ENCODE peak calls at places on chromosome 1, in four cellular contexts. F, Z, S and N are unnamed samples.

GRCh38 chr1:53541761-53542550 is 82.8 kb downstream of the DMRTB1 start:
- DNase-seq in F (no peak), Z (no peak), S (peak), N (peak)

GRCh38 chr1:246280551-246280950 is 226.5 kb downstream of the SMYD3 start:
- DNase-seq in F (peak), Z (no peak), S (no peak), N (no peak)

GRCh38 chr1:32798679-32799416 is 18.3 kb downstream of the YARS1 start:
- DNase-seq in F (no peak), Z (no peak), S (no peak), N (no peak)

GRCh38 chr1:3359346-3360157 is 94.9 kb upstream of the ARHGEF16 start:
- DNase-seq in F (peak), Z (no peak), S (no peak), N (no peak)

GRCh38 chr1:181479137-181479745 is 4.1 kb upstream of the CACNA1E start:
- DNase-seq in F (peak), Z (peak), S (peak), N (peak)

GRCh38 chr1:182910143-182910542 is 42.8 kb downstream of the SHCBP1L start:
- DNase-seq in F (no peak), Z (no peak), S (no peak), N (no peak)

GRCh38 chr1:116446686-116447085 is 73.6 kb downstream of the ATP1A1 start:
- DNase-seq in F (no peak), Z (no peak), S (no peak), N (no peak)

GRCh38 chr1:58204284-58204683 is 342.2 kb downstream of the OMA1 start:
- DNase-seq in F (no peak), Z (no peak), S (no peak), N (no peak)

GRCh38 chr1:161988413-161988812 is 35.3 kb downstream of the OLFML2B start:
- DNase-seq in F (no peak), Z (no peak), S (no peak), N (no peak)

GRCh38 chr1:1090424-1091343 is 16.6 kb upstream of the RNF223 start:
- DNase-seq in F (no peak), Z (no peak), S (no peak), N (peak)

GRCh38 chr1:21447311-21447710 is 7.4 kb downstream of the NBPF3 start:
- DNase-seq in F (no peak), Z (no peak), S (no peak), N (no peak)

GRCh38 chr1:208160259-208160819 is 83.8 kb downstream of the PLXNA2 start:
- DNase-seq in F (no peak), Z (no peak), S (no peak), N (no peak)

GRCh38 chr1:59355361-59355760 is 58.5 kb downstream of the FGGY start:
- DNase-seq in F (no peak), Z (no peak), S (no peak), N (no peak)

GRCh38 chr1:6507461-6507911 is 16.0 kb upstream of the PLEKHG5 start:
- DNase-seq in F (no peak), Z (no peak), S (no peak), N (no peak)

GRCh38 chr1:221989741-221990140 is 247.9 kb upstream of the DUSP10 start:
- DNase-seq in F (no peak), Z (no peak), S (no peak), N (no peak)

GRCh38 chr1:50060279-50060678 is 36.5 kb upstream of the AGBL4 start:
- DNase-seq in F (no peak), Z (no peak), S (no peak), N (no peak)

GRCh38 chr1:193019442-193020026 is 39.6 kb downstream of the UCHL5 start:
- DNase-seq in F (peak), Z (peak), S (peak), N (no peak)

GRCh38 chr1:193417420-193417819 is 231.0 kb upstream of the B3GALT2 start:
- DNase-seq in F (no peak), Z (no peak), S (no peak), N (no peak)

GRCh38 chr1:40944326-40944725 is 35.2 kb upstream of the CTPS1 start:
- DNase-seq in F (peak), Z (no peak), S (no peak), N (no peak)

GRCh38 chr1:57450981-57451380 is 27.1 kb upstream of the DAB1 start:
- DNase-seq in F (no peak), Z (no peak), S (no peak), N (no peak)

GRCh38 chr1:116821763-116822162 is 67.5 kb downstream of the CD2 start:
- DNase-seq in F (no peak), Z (no peak), S (no peak), N (no peak)

GRCh38 chr1:211625040-211625439 is 46.1 kb upstream of the SLC30A1 start:
- DNase-seq in F (peak), Z (no peak), S (no peak), N (peak)

GRCh38 chr1:162943627-162944026 is 82.7 kb upstream of the CCDC190 start:
- DNase-seq in F (no peak), Z (no peak), S (no peak), N (no peak)

GRCh38 chr1:99455760-99456159 is 190.2 kb upstream of the PALMD start:
- DNase-seq in F (no peak), Z (no peak), S (no peak), N (no peak)

DNA sequence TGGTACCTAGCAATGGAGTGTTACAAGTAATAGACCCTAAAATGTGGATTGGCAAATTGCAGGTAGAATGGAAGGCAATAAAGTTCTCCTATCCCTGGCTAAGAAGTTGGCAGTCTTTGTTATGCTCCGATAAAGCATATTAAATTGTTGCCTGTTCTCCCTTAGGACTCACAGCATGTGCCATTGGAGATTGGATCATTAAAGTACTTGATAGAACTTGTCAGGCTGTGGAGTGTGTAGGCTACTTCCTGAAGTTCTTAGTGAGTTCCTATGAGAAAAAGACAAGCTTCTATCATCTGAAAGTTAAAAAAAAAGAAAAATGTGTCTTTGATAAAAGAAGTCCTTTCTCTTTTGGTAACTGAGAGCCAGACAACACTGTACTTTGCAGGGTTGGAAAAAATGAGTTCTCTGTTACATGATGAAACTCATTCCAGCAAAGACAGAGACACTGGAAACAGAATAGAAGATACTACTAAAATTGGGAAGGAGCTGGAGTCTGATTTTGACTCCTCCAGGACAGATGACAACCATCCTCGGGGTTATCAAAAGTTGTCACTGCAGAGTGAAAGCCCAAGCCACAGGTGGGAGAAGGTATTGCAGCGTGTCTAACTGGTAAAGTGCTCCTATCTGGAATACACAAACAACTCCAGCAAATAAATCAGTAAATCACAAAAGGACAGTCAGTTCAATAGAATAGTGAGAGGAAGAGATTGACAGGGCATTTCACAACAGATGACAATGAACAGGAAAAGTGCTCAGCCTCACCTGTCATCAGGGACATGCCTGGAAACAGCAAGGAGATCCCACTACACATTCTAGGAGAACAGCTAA is 87.5 kb upstream of the WDR26 start:
- DNase-seq in F (no peak), Z (no peak), S (no peak), N (no peak)
- TF ChIP-seq CTCF in F (no peak), Z (no peak), S (no peak), N (no peak)

GRCh38 chr1:13759072-13759471 is 59.1 kb downstream of the PRDM2 start:
- DNase-seq in F (peak), Z (no peak), S (no peak), N (no peak)
- TF ChIP-seq CTCF in F (no peak), Z (no peak), S (no peak), N (peak)

GRCh38 chr1:75130312-75130677 is 3.9 kb upstream of the LHX8 start:
- DNase-seq in F (no peak), Z (no peak), S (no peak), N (no peak)

GRCh38 chr1:75131593-75132420 is 2.4 kb upstream of the LHX8 start:
- DNase-seq in F (no peak), Z (no peak), S (no peak), N (no peak)

GRCh38 chr1:75132421-75133381 is 1.5 kb upstream of the LHX8 start:
- DNase-seq in F (no peak), Z (no peak), S (no peak), N (no peak)

GRCh38 chr1:75129660-75130311 is 4.4 kb upstream of the LHX8 start:
- DNase-seq in F (no peak), Z (no peak), S (peak), N (no peak)

GRCh38 chr1:75130865-75131592 is 3.2 kb upstream of the LHX8 start:
- DNase-seq in F (no peak), Z (no peak), S (no peak), N (no peak)
- TF ChIP-seq CTCF in F (no peak), Z (no peak), S (no peak), N (no peak)

DNA sequence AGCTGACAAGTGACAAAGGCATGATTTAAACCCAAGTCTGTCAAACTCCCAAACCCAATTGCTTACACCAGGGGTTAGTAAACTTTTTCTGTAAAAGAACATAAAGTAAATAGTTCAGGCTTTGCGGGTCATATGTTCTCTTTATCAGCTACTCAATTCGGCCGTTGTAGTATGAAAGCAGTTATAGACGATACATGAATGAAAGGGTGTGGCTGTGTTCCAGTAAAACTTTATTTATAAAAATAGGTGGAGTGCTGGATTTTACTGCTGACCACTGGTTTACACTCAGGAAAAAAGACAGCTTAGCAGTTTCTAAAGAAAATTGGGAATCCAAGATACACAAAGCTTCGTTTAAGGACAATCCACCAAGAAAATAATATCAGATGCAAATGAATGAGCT is 124.3 kb upstream of the BCL9 start:
- DNase-seq in F (no peak), Z (no peak), S (no peak), N (no peak)
- TF ChIP-seq CTCF in F (no peak), Z (no peak), S (no peak), N (no peak)

GRCh38 chr1:113072757-113073456 is at the start of gene LRIG2:
- DNase-seq in F (peak), Z (peak), S (peak), N (peak)
- TF ChIP-seq CTCF in F (peak), Z (peak), S (peak), N (peak)

GRCh38 chr1:145889722-145890121 is 4.1 kb upstream of the ANKRD35 start:
- DNase-seq in F (no peak), Z (no peak), S (no peak), N (no peak)
- TF ChIP-seq CTCF in F (no peak), Z (no peak), S (no peak), N (no peak)

DNA sequence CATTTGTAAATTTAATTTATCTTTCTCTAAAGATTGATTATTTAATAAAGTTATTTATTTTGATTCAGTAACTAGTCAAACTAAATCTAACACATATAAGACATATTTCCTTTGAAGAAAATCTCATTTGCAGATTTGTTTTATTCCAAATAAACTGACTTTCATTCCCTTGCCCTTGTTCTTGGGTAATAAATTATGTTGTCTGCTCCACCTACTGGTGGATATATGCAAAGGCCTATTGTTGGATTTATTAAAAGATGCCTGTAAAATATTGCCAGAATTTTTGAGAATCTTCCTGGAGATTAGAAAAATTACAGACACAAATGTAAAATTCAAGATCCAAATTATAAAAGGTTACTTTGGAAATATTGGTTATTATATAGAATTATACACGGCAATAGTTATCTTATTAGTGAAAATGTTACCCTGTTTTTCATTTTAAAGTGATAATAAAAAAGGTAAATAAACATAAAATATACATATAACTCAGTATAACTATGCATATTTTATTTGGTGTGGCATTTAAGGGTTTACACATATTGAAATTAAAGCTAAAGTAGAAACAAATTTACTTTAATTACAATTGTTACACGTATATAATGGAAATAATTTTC is 116.1 kb downstream of the SPATA17 start:
- DNase-seq in F (peak), Z (no peak), S (peak), N (no peak)
- TF ChIP-seq CTCF in F (peak), Z (peak), S (peak), N (peak)

GRCh38 chr1:100646000-100646399 is 73.5 kb upstream of the VCAM1 start:
- DNase-seq in F (no peak), Z (no peak), S (no peak), N (no peak)

GRCh38 chr1:100643430-100644196 is 75.9 kb upstream of the VCAM1 start:
- DNase-seq in F (peak), Z (no peak), S (no peak), N (no peak)

DNA sequence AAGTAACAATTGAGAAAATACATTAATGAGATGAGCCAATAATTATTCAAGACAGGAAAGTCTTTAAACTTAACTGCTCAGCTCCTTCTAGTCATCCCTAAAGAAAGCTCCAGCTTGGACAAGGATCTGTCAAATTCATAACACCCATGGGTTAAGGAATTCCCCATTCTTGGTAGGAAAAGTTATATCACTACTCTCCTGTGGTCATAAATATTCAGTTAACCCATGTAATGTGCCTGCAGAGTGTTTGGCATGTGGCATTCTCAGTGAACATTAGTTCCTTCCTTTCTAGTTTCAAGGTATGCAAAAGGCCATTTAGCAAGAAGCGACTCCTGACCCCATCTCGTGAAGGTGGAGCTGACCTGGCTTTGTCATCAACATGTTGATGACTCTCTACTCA is 76.7 kb upstream of the VCAM1 start:
- DNase-seq in F (no peak), Z (no peak), S (no peak), N (no peak)
- TF ChIP-seq CTCF in F (no peak), Z (no peak), S (no peak), N (no peak)

GRCh38 chr1:111754964-111755320 is 759 bp upstream of the DDX20 start:
- DNase-seq in F (peak), Z (peak), S (no peak), N (no peak)

GRCh38 chr1:111752186-111752585 is 3.5 kb upstream of the DDX20 start:
- DNase-seq in F (no peak), Z (no peak), S (no peak), N (no peak)

GRCh38 chr1:111758373-111758772 is 2.7 kb downstream of the DDX20 start:
- DNase-seq in F (peak), Z (no peak), S (no peak), N (no peak)

GRCh38 chr1:111755321-111756123 is at the start of gene DDX20:
- DNase-seq in F (peak), Z (peak), S (peak), N (peak)

GRCh38 chr1:111756124-111756513 is 418 bp downstream of the DDX20 start:
- DNase-seq in F (no peak), Z (no peak), S (no peak), N (no peak)
- TF ChIP-seq CTCF in F (no peak), Z (no peak), S (no peak), N (no peak)

GRCh38 chr1:15885269-15885668 is 37.8 kb downstream of the SPEN start:
- DNase-seq in F (no peak), Z (no peak), S (no peak), N (no peak)

GRCh38 chr1:15883326-15883725 is 35.8 kb downstream of the SPEN start:
- DNase-seq in F (no peak), Z (no peak), S (no peak), N (no peak)

GRCh38 chr1:15884477-15884876 is 37.0 kb downstream of the SPEN start:
- DNase-seq in F (no peak), Z (no peak), S (no peak), N (no peak)

GRCh38 chr1:15886613-15887167 is 39.2 kb downstream of the SPEN start:
- DNase-seq in F (no peak), Z (no peak), S (no peak), N (no peak)

GRCh38 chr1:15885701-15886612 is 38.5 kb downstream of the SPEN start:
- DNase-seq in F (peak), Z (peak), S (peak), N (peak)
- TF ChIP-seq CTCF in F (no peak), Z (peak), S (peak), N (no peak)